ENCODE peak calls at places on chromosomes 5 and 9, in four cellular contexts. J is T-helper 1 cell, W is LoVo, F is lung. C is an unnamed sample.

GRCh38 chr9:22170990-22171663 is 162.0 kb upstream of the CDKN2B start:
- DNase-seq in W (no peak), J (no peak), F (no peak), C (no peak)

GRCh38 chr9:28163619-28164018 is 590.3 kb upstream of the C9orf72 start:
- DNase-seq in W (no peak), F (no peak), J (no peak), C (no peak)

GRCh38 chr9:134163374-134164196 is 779 bp downstream of the RNU6ATAC start:
- DNase-seq in W (peak), J (peak), F (peak), C (peak)

GRCh38 chr9:109107402-109108240 is 12.1 kb downstream of the TMEM245 start:
- DNase-seq in J (no peak), F (no peak), W (peak), C (no peak)

GRCh38 chr5:56003179-56003578 is 8.4 kb upstream of the IL6ST start:
- DNase-seq in F (no peak), J (no peak), W (peak), C (no peak)

GRCh38 chr5:134091626-134092121 is 22.8 kb upstream of the TCF7 start:
- DNase-seq in F (no peak), J (no peak), W (no peak), C (no peak)

GRCh38 chr5:3852154-3852930 is 256.7 kb downstream of the IRX1 start:
- DNase-seq in J (no peak), W (no peak), F (no peak), C (no peak)

GRCh38 chr9:126516936-126517750 is 96.6 kb upstream of the LMX1B start:
- DNase-seq in J (no peak), F (peak), W (peak), C (peak)

GRCh38 chr5:53547226-53547625 is 13.2 kb upstream of the NDUFS4 start:
- DNase-seq in F (no peak), W (no peak), J (no peak), C (no peak)

GRCh38 chr9:93599571-93600403 is 23.4 kb downstream of the PHF2 start:
- DNase-seq in F (peak), J (no peak), W (no peak), C (peak)

GRCh38 chr9:135218331-135219225 is 131.1 kb downstream of the OLFM1 start:
- DNase-seq in W (no peak), F (no peak), J (no peak), C (no peak)

C was measured in right atrium auricular region.